ENCODE peak calls at places on chromosomes 4 and X, in six cellular contexts. S is uterus, B is head of caudate nucleus, O is islet precursor cell, N is A673, U is esophagus squamous epithelium. J is an unnamed sample.

GRCh38 chrX:110318664-110318968 is 731 bp upstream of the AMMECR1 start:
- DNase-seq in S (no peak), B (no peak), O (no peak), N (no peak), U (no peak), J (no peak)

GRCh38 chr4:142818009-142818408 is 28.1 kb downstream of the INPP4B start:
- DNase-seq in S (no peak), B (no peak), O (no peak), N (no peak), U (no peak), J (no peak)

GRCh38 chr4:113692809-113693411 is 68.6 kb downstream of the CAMK2D start:
- DNase-seq in S (no peak), B (no peak), O (no peak), N (peak), U (no peak), J (no peak)

GRCh38 chr4:56211202-56211601 is 176.1 kb downstream of the AASDH start:
- DNase-seq in S (no peak), B (no peak), O (no peak), N (no peak), U (no peak), J (no peak)

GRCh38 chr4:56129431-56129861 is 180.7 kb downstream of the CEP135 start:
- DNase-seq in S (no peak), B (no peak), O (peak), N (no peak), U (no peak), J (no peak)

GRCh38 chr4:113113151-113113550 is 63.7 kb downstream of the ANK2 start:
- DNase-seq in S (no peak), B (no peak), O (no peak), N (no peak), U (no peak), J (no peak)

GRCh38 chr4:51901363-51901762 is 58.4 kb downstream of the DCUN1D4 start:
- DNase-seq in S (no peak), B (peak), O (no peak), N (no peak), U (no peak), J (no peak)

GRCh38 chr4:26871611-26872010 is 11.0 kb downstream of the STIM2 start:
- DNase-seq in S (no peak), B (no peak), O (peak), N (peak), U (no peak), J (no peak)

GRCh38 chrX:44157858-44158257 is 184.7 kb upstream of the NDP start:
- DNase-seq in S (peak), B (no peak), O (no peak), N (no peak), U (no peak), J (no peak)

GRCh38 chrX:55142919-55143310 is 54.1 kb downstream of the PAGE2 start:
- DNase-seq in S (no peak), B (no peak), O (no peak), N (no peak), U (no peak), J (no peak)

GRCh38 chr4:133146574-133147198 is 2.4 kb upstream of the PCDH10 start:
- DNase-seq in S (peak), B (peak), O (peak), N (peak), U (no peak), J (no peak)

GRCh38 chr4:141807501-141807900 is 171.1 kb downstream of the IL15 start:
- DNase-seq in S (no peak), B (no peak), O (no peak), N (no peak), U (no peak), J (no peak)